ENCODE peak calls at places on chromosomes 5 and 9, in four cellular contexts. A is GM12878, L is K562, H is HepG2. I is an unnamed sample.

GRCh38 chr9:17906204-17906840 is 327.5 kb downstream of the SH3GL2 start:
- DNase-seq in A (no peak), L (no peak), H (no peak), I (peak)

GRCh38 chr5:10685103-10685502 is 75.9 kb downstream of the DAP start:
- DNase-seq in A (peak), L (no peak), H (no peak), I (no peak)

GRCh38 chr9:79026311-79026710 is 545.5 kb upstream of the TLE4 start:
- DNase-seq in A (peak), L (no peak), H (no peak), I (no peak)

GRCh38 chr5:160375166-160375565 is 4.7 kb upstream of the C1QTNF2 start:
- DNase-seq in A (no peak), L (no peak), H (no peak), I (no peak)

GRCh38 chr5:106521701-106522100 is 1149.0 kb downstream of the EFNA5 start:
- DNase-seq in A (no peak), L (no peak), H (no peak), I (no peak)

GRCh38 chr9:136093995-136094881 is 851 bp downstream of the NACC2 start:
- DNase-seq in A (no peak), L (peak), H (peak), I (no peak)

GRCh38 chr5:114185274-114185673 is 176.6 kb upstream of the KCNN2 start:
- DNase-seq in A (no peak), L (no peak), H (no peak), I (peak)

GRCh38 chr9:16675131-16675530 is 195.3 kb downstream of the BNC2 start:
- DNase-seq in A (no peak), L (no peak), H (no peak), I (no peak)

GRCh38 chr5:157574456-157575095 is 999 bp downstream of the ADAM19 start:
- DNase-seq in A (no peak), L (no peak), H (no peak), I (peak)

GRCh38 chr5:40360685-40361084 is 319.0 kb upstream of the PTGER4 start:
- DNase-seq in A (no peak), L (no peak), H (no peak), I (no peak)

GRCh38 chr5:131749723-131750470 is 46.9 kb downstream of the FNIP1 start:
- DNase-seq in A (no peak), L (no peak), H (no peak), I (no peak)

GRCh38 chr5:138054863-138055558 is 22.1 kb upstream of the FAM13B start:
- DNase-seq in A (no peak), L (no peak), H (peak), I (no peak)

GRCh38 chr9:110133059-110133458 is 74.9 kb downstream of the C9orf152 start:
- DNase-seq in A (no peak), L (no peak), H (no peak), I (no peak)

GRCh38 chr9:26893030-26893676 is 551 bp upstream of the CAAP1 start:
- DNase-seq in A (no peak), L (no peak), H (no peak), I (no peak)

GRCh38 chr9:31445960-31446359 is 938.5 kb upstream of the ACO1 start:
- DNase-seq in A (no peak), L (no peak), H (no peak), I (no peak)

GRCh38 chr9:130172858-130173461 is 756 bp downstream of the NCS1 start:
- DNase-seq in A (no peak), L (no peak), H (no peak), I (no peak)

GRCh38 chr5:138944527-138945322 is 69.6 kb upstream of the LRRTM2 start:
- DNase-seq in A (no peak), L (no peak), H (no peak), I (no peak)

GRCh38 chr9:101324245-101324804 is 60.5 kb downstream of the BAAT start:
- DNase-seq in A (no peak), L (no peak), H (peak), I (no peak)

GRCh38 chr5:73459366-73459765 is 10.8 kb upstream of the FOXD1 start:
- DNase-seq in A (no peak), L (no peak), H (no peak), I (no peak)

GRCh38 chr5:112234000-112234399 is 185.1 kb downstream of the EPB41L4A start:
- DNase-seq in A (no peak), L (no peak), H (no peak), I (no peak)

GRCh38 chr5:16178745-16179372 is 732 bp downstream of the MARCHF11 start:
- DNase-seq in A (no peak), L (peak), H (peak), I (peak)

GRCh38 chr5:1765880-1766235 is 33.8 kb downstream of the MRPL36 start:
- DNase-seq in A (no peak), L (no peak), H (no peak), I (no peak)

GRCh38 chr9:87714819-87715218 is 11.1 kb upstream of the CTSL start:
- DNase-seq in A (no peak), L (peak), H (peak), I (no peak)

GRCh38 chr9:80242022-80242421 is 670.3 kb downstream of the TLE4 start:
- DNase-seq in A (no peak), L (no peak), H (no peak), I (no peak)

GRCh38 chr9:137650259-137650658 is 31.5 kb downstream of the EHMT1 start:
- DNase-seq in A (no peak), L (no peak), H (no peak), I (no peak)

GRCh38 chr9:120882935-120883607 is 6.1 kb upstream of the PHF19 start:
- DNase-seq in A (no peak), L (no peak), H (no peak), I (no peak)

GRCh38 chr5:121890297-121890858 is 38.7 kb downstream of the FTMT start:
- DNase-seq in A (no peak), L (no peak), H (no peak), I (peak)

GRCh38 chr5:103523319-103523718 is 39.3 kb downstream of the NUDT12 start:
- DNase-seq in A (no peak), L (no peak), H (peak), I (no peak)

GRCh38 chr9:119811030-119811429 is 441.8 kb upstream of the BRINP1 start:
- DNase-seq in A (no peak), L (no peak), H (no peak), I (no peak)

DNA sequence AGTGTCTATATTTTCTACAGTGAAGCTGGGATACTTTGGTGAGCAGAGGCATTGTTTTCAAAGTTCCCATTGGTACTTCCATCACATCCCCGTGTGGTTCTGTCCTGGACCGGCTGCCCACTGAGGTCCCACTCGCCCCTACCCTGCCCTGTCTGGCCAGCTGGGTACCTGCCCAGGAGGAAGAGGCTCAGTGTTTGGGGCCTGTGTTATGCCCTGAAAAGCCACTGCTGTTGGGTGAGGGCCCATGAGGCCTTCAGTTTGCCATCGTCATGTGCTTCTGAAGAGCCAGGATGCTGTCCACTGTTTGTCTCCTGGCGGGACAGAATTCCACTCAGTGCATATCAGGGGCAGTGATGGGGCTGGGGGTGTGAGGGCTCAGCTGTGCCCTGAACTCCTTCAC is 2.6 kb upstream of the CEP72 start:
- DNase-seq in A (no peak), L (no peak), H (no peak), I (no peak)
- TF ChIP-seq CREM in A (no peak), L (no peak), H (no peak), I (no peak)

GRCh38 chr9:116238225-116238624 is 84.6 kb downstream of the PAPPA start:
- DNase-seq in A (no peak), L (no peak), H (no peak), I (no peak)
- TF ChIP-seq CREM in A (no peak), L (no peak), H (no peak), I (no peak)

DNA sequence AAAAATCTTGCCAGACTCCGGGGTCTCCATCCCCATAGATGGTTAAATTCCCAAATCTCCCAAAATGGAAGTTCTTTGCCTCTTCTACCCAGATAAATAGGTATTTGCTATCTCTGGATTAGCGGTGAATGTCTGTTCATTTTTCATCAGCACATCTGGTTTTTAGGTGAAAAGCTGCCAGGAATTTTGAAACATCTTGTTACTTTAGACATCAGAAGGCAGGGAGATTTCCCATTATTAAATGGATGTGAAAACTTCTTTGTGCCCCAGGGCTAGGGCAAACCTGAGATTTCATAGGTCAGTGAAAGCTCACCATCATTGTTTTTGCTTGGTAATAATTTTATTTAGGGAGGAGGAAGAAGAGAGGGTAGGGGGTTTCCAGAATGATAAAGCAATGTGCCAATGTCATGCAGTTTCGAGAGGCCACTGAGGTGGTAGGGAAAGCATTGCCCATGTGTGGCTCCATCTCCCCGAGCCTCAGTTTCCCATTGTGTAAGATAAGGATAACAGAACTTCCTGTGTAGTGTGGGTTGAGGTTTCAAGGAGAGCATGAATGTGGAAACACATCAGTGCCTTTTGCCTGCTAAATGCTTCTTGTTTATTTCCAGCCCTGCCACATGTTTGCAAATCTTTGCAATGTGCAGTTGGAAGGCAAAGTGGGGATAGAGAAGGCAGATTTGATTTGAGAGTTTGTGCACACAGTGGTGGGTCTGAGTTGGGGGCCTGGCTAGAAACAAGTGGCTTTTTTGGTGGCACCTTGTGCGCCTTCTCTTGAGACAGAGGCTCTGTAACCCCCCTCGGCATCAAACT is 147.2 kb upstream of the KLF4 start:
- DNase-seq in A (no peak), L (no peak), H (no peak), I (no peak)
- TF ChIP-seq CREM in A (no peak), L (no peak), H (no peak), I (no peak)

DNA sequence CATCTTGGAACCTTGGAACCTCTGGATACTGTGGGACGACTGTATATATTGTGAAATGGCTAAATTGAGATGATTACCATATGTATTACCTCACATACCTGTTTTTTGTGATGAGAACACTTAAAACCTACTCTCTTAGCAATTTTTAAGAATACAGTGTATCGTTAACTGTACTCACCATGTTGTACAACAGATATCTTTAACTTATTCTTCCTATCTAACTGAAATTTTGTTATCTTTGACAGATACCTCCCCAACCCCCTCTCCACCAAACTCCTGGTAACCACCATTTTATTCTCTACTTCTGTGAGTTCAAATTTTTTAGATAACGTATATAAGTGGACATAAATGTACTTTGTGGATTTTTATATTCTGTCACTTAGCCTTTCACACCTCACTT is 126.5 kb downstream of the ZCCHC7 start:
- DNase-seq in A (no peak), L (no peak), H (no peak), I (no peak)
- TF ChIP-seq CREM in A (no peak), L (no peak), H (no peak), I (no peak)

GRCh38 chr5:150000261-150000989 is at the start of the genes HMGXB3 and TIGD6:
- DNase-seq in A (peak), L (peak), H (peak), I (peak)

GRCh38 chr5:150000990-150001659 is 586 bp downstream of the HMGXB3 start:
- DNase-seq in A (no peak), L (peak), H (no peak), I (peak)

GRCh38 chr5:149999866-150000260 is 591 bp downstream of the TIGD6 start:
- DNase-seq in A (no peak), L (no peak), H (no peak), I (no peak)

GRCh38 chr5:149999359-149999758 is 1.1 kb downstream of the TIGD6 start:
- DNase-seq in A (no peak), L (peak), H (no peak), I (no peak)

DNA sequence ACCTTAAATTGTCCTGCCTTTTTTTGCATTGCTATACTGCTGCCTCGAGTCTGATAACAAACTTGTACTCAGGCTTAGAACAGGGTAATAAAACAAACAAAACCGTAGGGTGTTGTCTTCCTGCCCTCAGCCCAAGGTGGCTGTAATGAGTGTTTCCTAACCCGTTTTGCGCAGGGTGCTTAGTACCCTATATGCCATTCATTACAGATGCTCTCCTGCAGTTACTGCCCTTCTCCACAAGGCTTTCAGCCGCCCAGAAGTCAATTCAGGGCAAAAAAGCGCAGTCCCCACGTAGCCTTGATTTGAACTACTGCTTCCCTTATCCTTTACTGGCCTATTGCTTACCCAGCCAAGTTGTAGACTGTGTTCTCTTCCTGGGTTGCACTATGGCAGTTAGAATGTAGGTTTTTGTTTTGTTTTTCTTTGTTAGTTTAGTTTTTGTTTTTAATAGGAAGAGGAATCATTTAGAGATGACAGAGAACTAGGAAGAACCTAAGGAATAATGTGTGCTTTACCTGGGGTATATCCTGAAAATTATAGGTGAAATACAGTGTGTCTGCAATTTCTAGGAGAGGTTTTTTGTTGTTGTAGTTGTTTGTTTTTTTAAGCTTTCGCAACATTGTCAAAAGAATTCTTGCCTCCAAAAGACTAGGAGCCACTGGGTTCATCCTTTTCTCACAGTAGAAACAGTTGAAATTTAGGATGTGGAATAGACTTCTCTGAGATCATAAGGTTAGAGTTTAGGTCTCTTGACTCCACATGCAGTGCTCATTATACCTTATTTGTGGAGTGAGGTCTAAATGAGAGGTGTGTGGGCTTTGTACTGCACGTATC is 1.3 kb downstream of the HMGXB3 start:
- DNase-seq in A (peak), L (peak), H (peak), I (peak)
- TF ChIP-seq CREM in A (no peak), L (peak), H (no peak), I (no peak)

GRCh38 chr5:140607031-140607430 is 25.9 kb downstream of the CD14 start:
- DNase-seq in A (no peak), L (no peak), H (peak), I (no peak)

GRCh38 chr5:140603739-140604138 is 29.2 kb downstream of the CD14 start:
- DNase-seq in A (no peak), L (no peak), H (no peak), I (no peak)

GRCh38 chr5:140605879-140606278 is 27.1 kb downstream of the CD14 start:
- DNase-seq in A (no peak), L (no peak), H (no peak), I (no peak)

GRCh38 chr5:140611020-140611521 is 21.9 kb downstream of the CD14 start:
- DNase-seq in A (no peak), L (peak), H (peak), I (no peak)

GRCh38 chr5:140608730-140609520 is 24.1 kb downstream of the CD14 start:
- DNase-seq in A (no peak), L (no peak), H (no peak), I (no peak)
- TF ChIP-seq CREM in A (no peak), L (no peak), H (no peak), I (no peak)

DNA sequence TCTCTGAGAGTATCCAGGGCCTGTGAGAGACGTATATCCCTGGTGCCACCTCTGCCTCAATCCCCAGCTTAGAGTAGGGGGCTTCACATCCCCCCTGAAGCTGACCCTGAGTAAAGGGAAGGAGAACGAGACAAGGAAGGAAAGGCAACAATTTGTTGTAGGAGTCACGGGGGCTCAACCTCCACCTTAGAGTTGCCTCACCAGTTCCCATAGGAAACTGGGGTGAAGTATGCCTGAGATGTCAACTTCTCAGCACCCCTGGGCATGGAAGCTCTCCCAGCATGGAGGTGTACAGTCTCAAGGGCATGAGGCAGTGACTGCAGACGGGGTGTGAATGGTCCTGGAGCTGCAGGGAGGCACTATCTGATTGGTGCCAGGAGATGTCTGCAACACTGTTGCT is 53.6 kb downstream of the S1PR3 start:
- DNase-seq in A (no peak), L (no peak), H (no peak), I (no peak)
- TF ChIP-seq CREM in A (no peak), L (no peak), H (no peak), I (no peak)

DNA sequence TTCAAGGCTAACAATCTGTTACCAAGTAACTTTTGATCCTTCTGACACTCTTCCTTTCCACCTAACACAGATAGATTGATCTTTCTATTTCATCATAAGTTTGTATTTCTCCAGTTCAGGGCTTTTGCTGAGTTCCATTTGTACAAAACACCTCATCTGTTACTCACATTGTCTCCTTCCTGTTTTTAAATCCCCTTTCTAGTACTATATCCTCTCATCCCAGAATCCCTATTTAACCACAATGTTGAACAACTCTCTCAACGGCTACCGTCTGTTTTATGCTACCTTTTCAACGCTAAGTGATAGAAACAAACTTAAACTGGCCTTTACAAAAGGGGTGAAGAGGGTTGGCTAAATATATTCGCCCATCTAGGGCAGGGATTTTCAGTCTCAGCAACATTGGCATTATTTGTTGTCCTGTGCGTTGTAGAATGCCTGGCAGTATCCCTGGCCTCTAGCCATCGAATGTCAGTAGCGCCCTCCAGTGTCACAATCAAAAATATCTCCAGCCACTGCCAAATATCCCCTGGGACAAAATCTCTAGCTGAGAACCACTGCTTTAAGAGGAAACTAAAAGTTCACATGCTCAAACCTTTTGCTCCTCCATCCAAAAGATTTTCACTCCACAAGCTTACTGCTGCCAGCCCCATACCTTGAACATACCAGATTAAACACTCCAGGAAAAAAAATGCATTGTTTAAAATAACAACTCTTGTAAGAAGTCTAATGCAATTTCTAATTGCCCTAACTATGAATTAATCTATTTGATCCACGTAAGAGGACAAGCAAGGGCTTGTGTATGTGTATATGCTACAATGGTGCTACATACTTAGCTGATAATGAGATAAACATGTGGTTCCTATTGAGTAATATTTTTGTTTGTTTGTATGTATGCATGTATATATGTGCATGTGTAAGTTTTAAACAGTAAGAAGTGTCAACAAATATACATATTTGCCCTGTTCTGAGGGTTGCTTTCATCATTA is 344.0 kb downstream of the PTPRD start:
- DNase-seq in A (no peak), L (no peak), H (peak), I (peak)
- TF ChIP-seq CREM in A (no peak), L (no peak), H (no peak), I (no peak)